ENCODE peak calls at places on chromosomes 3 and 15, in five cellular contexts. One of them, this sample, is unnamed. For H3K27me3, the result is how much of the 10 kb centered on the place peaks cover.

GRCh38 chr3:125115640-125116039 is 59.8 kb upstream of the HEG1 start:
- DNase-seq in heart left ventricle: no peak
- DNase-seq in SJSA1: no peak
- DNase-seq in fibroblast of lung: peak
- DNase-seq in endothelial cell of umbilical vein: no peak
- DNase-seq in this sample: no peak

GRCh38 chr3:172065534-172065933 is 26.2 kb downstream of the FNDC3B start:
- DNase-seq in fibroblast of lung: peak
- DNase-seq in heart left ventricle: no peak
- DNase-seq in SJSA1: no peak
- DNase-seq in endothelial cell of umbilical vein: peak
- DNase-seq in this sample: no peak

GRCh38 chr3:185328324-185329004 is 34.5 kb upstream of the MAP3K13 start:
- DNase-seq in fibroblast of lung: no peak
- DNase-seq in SJSA1: no peak
- DNase-seq in endothelial cell of umbilical vein: no peak
- DNase-seq in heart left ventricle: no peak
- DNase-seq in this sample: no peak

GRCh38 chr3:10265833-10266232 is 17.6 kb downstream of the TATDN2 start:
- DNase-seq in fibroblast of lung: no peak
- DNase-seq in heart left ventricle: no peak
- DNase-seq in endothelial cell of umbilical vein: no peak
- DNase-seq in SJSA1: no peak
- DNase-seq in this sample: no peak

GRCh38 chr3:10263549-10264363 is 15.5 kb downstream of the TATDN2 start:
- DNase-seq in heart left ventricle: no peak
- DNase-seq in fibroblast of lung: peak
- DNase-seq in SJSA1: no peak
- DNase-seq in endothelial cell of umbilical vein: peak
- DNase-seq in this sample: no peak

GRCh38 chr3:74639681-74640080 is 25.2 kb upstream of the CNTN3 start:
- DNase-seq in SJSA1: no peak
- DNase-seq in fibroblast of lung: peak
- DNase-seq in endothelial cell of umbilical vein: no peak
- DNase-seq in heart left ventricle: no peak
- DNase-seq in this sample: no peak

GRCh38 chr15:59739557-59740186 is 50.6 kb upstream of the BNIP2 start:
- DNase-seq in heart left ventricle: no peak
- DNase-seq in endothelial cell of umbilical vein: no peak
- DNase-seq in SJSA1: no peak
- DNase-seq in fibroblast of lung: no peak
- DNase-seq in this sample: no peak

GRCh38 chr3:125050486-125051172 is 5.2 kb downstream of the HEG1 start:
- DNase-seq in SJSA1: no peak
- DNase-seq in endothelial cell of umbilical vein: no peak
- DNase-seq in fibroblast of lung: no peak
- DNase-seq in heart left ventricle: no peak
- DNase-seq in this sample: no peak

GRCh38 chr15:27746556-27746955 is 352.6 kb downstream of the OCA2 start:
- DNase-seq in SJSA1: no peak
- DNase-seq in heart left ventricle: no peak
- DNase-seq in fibroblast of lung: peak
- DNase-seq in endothelial cell of umbilical vein: no peak
- DNase-seq in this sample: no peak

GRCh38 chr3:107024481-107025153 is 352.6 kb upstream of the CCDC54 start:
- DNase-seq in heart left ventricle: no peak
- DNase-seq in fibroblast of lung: no peak
- DNase-seq in endothelial cell of umbilical vein: no peak
- DNase-seq in SJSA1: no peak
- DNase-seq in this sample: no peak

GRCh38 chr3:37773925-37774324 is 87.8 kb upstream of the CTDSPL start:
- DNase-seq in SJSA1: no peak
- DNase-seq in heart left ventricle: no peak
- DNase-seq in fibroblast of lung: no peak
- DNase-seq in endothelial cell of umbilical vein: no peak
- DNase-seq in this sample: no peak
- H3K27me3 ChIP-seq in SJSA1: under half
- H3K27me3 ChIP-seq in heart left ventricle: under half
- H3K27me3 ChIP-seq in fibroblast of lung: under half
- H3K27me3 ChIP-seq in endothelial cell of umbilical vein: under half
- H3K27me3 ChIP-seq in this sample: under half

GRCh38 chr3:128994581-128995161 is 795 bp upstream of the CFAP92 start:
- DNase-seq in heart left ventricle: no peak
- DNase-seq in endothelial cell of umbilical vein: no peak
- DNase-seq in SJSA1: no peak
- DNase-seq in fibroblast of lung: no peak
- DNase-seq in this sample: no peak
- H3K27me3 ChIP-seq in heart left ventricle: under half
- H3K27me3 ChIP-seq in endothelial cell of umbilical vein: under half
- H3K27me3 ChIP-seq in SJSA1: under half
- H3K27me3 ChIP-seq in fibroblast of lung: under half
- H3K27me3 ChIP-seq in this sample: under half

GRCh38 chr3:53672987-53673386 is 173.2 kb downstream of the CHDH start:
- DNase-seq in fibroblast of lung: no peak
- DNase-seq in endothelial cell of umbilical vein: no peak
- DNase-seq in SJSA1: no peak
- DNase-seq in heart left ventricle: no peak
- DNase-seq in this sample: no peak

GRCh38 chr3:53675022-53675697 is 171.1 kb downstream of the CHDH start:
- DNase-seq in SJSA1: no peak
- DNase-seq in heart left ventricle: no peak
- DNase-seq in endothelial cell of umbilical vein: no peak
- DNase-seq in fibroblast of lung: no peak
- DNase-seq in this sample: no peak

GRCh38 chr3:53674582-53674981 is 171.6 kb downstream of the CHDH start:
- DNase-seq in fibroblast of lung: no peak
- DNase-seq in endothelial cell of umbilical vein: no peak
- DNase-seq in heart left ventricle: no peak
- DNase-seq in SJSA1: no peak
- DNase-seq in this sample: no peak

GRCh38 chr3:53668872-53669271 is 174.5 kb downstream of the CACNA1D start:
- DNase-seq in SJSA1: no peak
- DNase-seq in fibroblast of lung: no peak
- DNase-seq in endothelial cell of umbilical vein: no peak
- DNase-seq in heart left ventricle: no peak
- DNase-seq in this sample: no peak

GRCh38 chr3:53671192-53672021 is 174.8 kb downstream of the CHDH start:
- DNase-seq in fibroblast of lung: no peak
- DNase-seq in SJSA1: no peak
- DNase-seq in endothelial cell of umbilical vein: no peak
- DNase-seq in heart left ventricle: no peak
- DNase-seq in this sample: no peak
- H3K27me3 ChIP-seq in fibroblast of lung: under half
- H3K27me3 ChIP-seq in SJSA1: under half
- H3K27me3 ChIP-seq in endothelial cell of umbilical vein: under half
- H3K27me3 ChIP-seq in heart left ventricle: under half
- H3K27me3 ChIP-seq in this sample: under half

GRCh38 chr15:70186152-70186551 is 88.4 kb upstream of the TLE3 start:
- DNase-seq in endothelial cell of umbilical vein: no peak
- DNase-seq in SJSA1: no peak
- DNase-seq in fibroblast of lung: no peak
- DNase-seq in heart left ventricle: no peak
- DNase-seq in this sample: no peak
- H3K27me3 ChIP-seq in endothelial cell of umbilical vein: under half
- H3K27me3 ChIP-seq in SJSA1: under half
- H3K27me3 ChIP-seq in fibroblast of lung: under half
- H3K27me3 ChIP-seq in heart left ventricle: under half
- H3K27me3 ChIP-seq in this sample: under half

GRCh38 chr3:134794950-134795775 is at the start of gene EPHB1:
- DNase-seq in fibroblast of lung: peak
- DNase-seq in heart left ventricle: peak
- DNase-seq in SJSA1: peak
- DNase-seq in endothelial cell of umbilical vein: peak
- DNase-seq in this sample: peak
- H3K27me3 ChIP-seq in fibroblast of lung: under half
- H3K27me3 ChIP-seq in heart left ventricle: under half
- H3K27me3 ChIP-seq in SJSA1: under half
- H3K27me3 ChIP-seq in endothelial cell of umbilical vein: under half
- H3K27me3 ChIP-seq in this sample: under half

DNA sequence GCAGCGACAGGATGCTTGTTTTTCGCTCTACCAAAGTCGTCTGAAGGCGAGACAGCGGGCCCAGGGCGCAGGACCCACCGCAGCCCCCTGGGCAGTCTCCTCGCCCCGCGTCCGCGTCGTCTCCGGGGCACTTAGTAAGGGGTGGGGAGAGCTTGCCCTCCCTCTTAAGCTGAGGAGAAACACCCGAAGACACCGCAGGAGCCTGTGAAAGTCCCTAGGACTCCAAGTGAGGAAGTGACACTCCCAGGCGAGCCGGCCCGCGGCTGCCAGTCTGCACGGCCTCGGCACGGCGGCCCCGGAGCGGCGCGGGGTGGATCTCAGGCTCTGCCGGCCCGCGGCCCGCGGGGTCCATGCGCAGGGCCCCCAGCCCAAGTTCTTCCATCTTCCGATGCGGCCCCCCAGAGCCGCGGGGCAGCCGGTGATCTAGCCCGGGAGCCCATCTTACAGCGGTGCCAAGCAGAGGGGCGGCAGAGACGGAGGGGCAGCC is 262 bp downstream of the ARHGAP31 start:
- DNase-seq in heart left ventricle: peak
- DNase-seq in endothelial cell of umbilical vein: no peak
- DNase-seq in fibroblast of lung: no peak
- DNase-seq in SJSA1: peak
- DNase-seq in this sample: no peak
- H3K27me3 ChIP-seq in heart left ventricle: under half
- H3K27me3 ChIP-seq in endothelial cell of umbilical vein: under half
- H3K27me3 ChIP-seq in fibroblast of lung: under half
- H3K27me3 ChIP-seq in SJSA1: under half
- H3K27me3 ChIP-seq in this sample: under half

GRCh38 chr3:72282918-72283317 is 498.0 kb upstream of the PROK2 start:
- DNase-seq in endothelial cell of umbilical vein: no peak
- DNase-seq in heart left ventricle: no peak
- DNase-seq in fibroblast of lung: no peak
- DNase-seq in SJSA1: no peak
- DNase-seq in this sample: no peak

GRCh38 chr3:72279068-72279598 is 494.2 kb upstream of the PROK2 start:
- DNase-seq in endothelial cell of umbilical vein: no peak
- DNase-seq in fibroblast of lung: no peak
- DNase-seq in heart left ventricle: no peak
- DNase-seq in SJSA1: no peak
- DNase-seq in this sample: no peak

GRCh38 chr3:72279631-72280041 is 494.7 kb upstream of the PROK2 start:
- DNase-seq in fibroblast of lung: no peak
- DNase-seq in SJSA1: no peak
- DNase-seq in heart left ventricle: no peak
- DNase-seq in endothelial cell of umbilical vein: no peak
- DNase-seq in this sample: no peak

GRCh38 chr3:72280876-72281275 is 495.9 kb upstream of the PROK2 start:
- DNase-seq in heart left ventricle: no peak
- DNase-seq in SJSA1: no peak
- DNase-seq in fibroblast of lung: no peak
- DNase-seq in endothelial cell of umbilical vein: no peak
- DNase-seq in this sample: no peak

GRCh38 chr3:72281551-72281950 is 496.6 kb upstream of the PROK2 start:
- DNase-seq in endothelial cell of umbilical vein: no peak
- DNase-seq in SJSA1: no peak
- DNase-seq in heart left ventricle: no peak
- DNase-seq in fibroblast of lung: no peak
- DNase-seq in this sample: no peak
- H3K27me3 ChIP-seq in endothelial cell of umbilical vein: half or more
- H3K27me3 ChIP-seq in SJSA1: under half
- H3K27me3 ChIP-seq in heart left ventricle: under half
- H3K27me3 ChIP-seq in fibroblast of lung: under half
- H3K27me3 ChIP-seq in this sample: under half

DNA sequence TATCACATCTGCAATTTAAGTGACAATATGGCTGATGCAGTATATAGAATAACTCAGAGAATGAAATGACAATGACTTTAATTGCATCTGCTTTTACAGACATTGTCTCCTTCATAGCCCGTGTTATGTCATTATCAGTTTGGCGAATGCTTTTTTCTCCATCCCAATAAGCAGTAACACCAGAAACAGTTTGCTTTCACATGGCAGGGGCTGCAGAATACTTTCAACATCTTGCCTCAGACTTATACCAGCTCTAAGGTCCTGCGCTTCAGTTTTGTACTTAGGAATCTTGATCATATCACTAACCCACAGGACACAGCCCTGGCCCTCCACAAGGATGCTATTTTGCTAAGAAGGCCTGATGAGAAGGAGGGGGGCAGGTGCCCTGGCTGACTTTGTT is 49.9 kb upstream of the SPESP1 start:
- DNase-seq in endothelial cell of umbilical vein: no peak
- DNase-seq in SJSA1: no peak
- DNase-seq in fibroblast of lung: no peak
- DNase-seq in heart left ventricle: no peak
- DNase-seq in this sample: no peak
- H3K27me3 ChIP-seq in endothelial cell of umbilical vein: under half
- H3K27me3 ChIP-seq in SJSA1: under half
- H3K27me3 ChIP-seq in fibroblast of lung: under half
- H3K27me3 ChIP-seq in heart left ventricle: under half
- H3K27me3 ChIP-seq in this sample: under half

GRCh38 chr15:48641416-48641815 is 4.1 kb downstream of the FBN1 start:
- DNase-seq in heart left ventricle: no peak
- DNase-seq in fibroblast of lung: no peak
- DNase-seq in SJSA1: no peak
- DNase-seq in endothelial cell of umbilical vein: peak
- DNase-seq in this sample: no peak
- H3K27me3 ChIP-seq in heart left ventricle: under half
- H3K27me3 ChIP-seq in fibroblast of lung: under half
- H3K27me3 ChIP-seq in SJSA1: under half
- H3K27me3 ChIP-seq in endothelial cell of umbilical vein: under half
- H3K27me3 ChIP-seq in this sample: under half